ENCODE peak calls at places on chromosomes 12 and 14, in six cellular contexts. M, W, A, G, U and Q are unnamed samples.

GRCh38 chr14:50697659-50698290 is 29.7 kb upstream of the SAV1 start:
- DNase-seq in U (no peak), G (no peak), M (no peak), W (no peak), A (no peak), Q (no peak)

GRCh38 chr14:77822741-77823140 is 22.8 kb downstream of the ADCK1 start:
- DNase-seq in W (no peak), G (no peak), A (no peak), U (no peak), M (no peak), Q (no peak)

GRCh38 chr14:51368721-51369163 is 128.7 kb downstream of the TMX1 start:
- DNase-seq in M (peak), W (no peak), A (no peak), G (no peak), U (no peak), Q (no peak)

GRCh38 chr12:33438890-33439586 is 581 bp downstream of the SYT10 start:
- DNase-seq in G (no peak), A (peak), M (no peak), W (no peak), U (no peak), Q (no peak)

GRCh38 chr14:28098863-28099262 is 667.7 kb upstream of the FOXG1 start:
- DNase-seq in W (no peak), A (no peak), U (no peak), M (no peak), G (no peak), Q (no peak)

GRCh38 chr12:42756841-42757661 is 167.5 kb upstream of the PRICKLE1 start:
- DNase-seq in W (no peak), M (peak), U (no peak), G (peak), A (no peak), Q (peak)

GRCh38 chr14:67237591-67237990 is 3.6 kb upstream of the PALS1 start:
- DNase-seq in M (no peak), W (no peak), U (no peak), G (no peak), A (no peak), Q (no peak)

GRCh38 chr14:44812672-44813071 is 149.1 kb downstream of the KLHL28 start:
- DNase-seq in G (no peak), A (no peak), M (no peak), U (no peak), W (no peak), Q (no peak)

GRCh38 chr14:100629696-100630095 is 42.5 kb upstream of the BEGAIN start:
- DNase-seq in W (no peak), G (no peak), M (no peak), A (no peak), U (no peak), Q (no peak)

GRCh38 chr14:69087061-69087461 is 65.9 kb downstream of the DCAF5 start:
- DNase-seq in M (peak), A (no peak), G (no peak), U (no peak), W (no peak), Q (no peak)

GRCh38 chr14:103074699-103075341 is 9.2 kb upstream of the LBHD2 start:
- DNase-seq in M (no peak), A (peak), G (peak), U (peak), W (no peak), Q (no peak)

GRCh38 chr14:66496188-66496807 is 10.1 kb downstream of the CCDC196 start:
- DNase-seq in A (no peak), G (no peak), U (no peak), W (no peak), M (no peak), Q (no peak)

GRCh38 chr14:24139272-24139934 is 2.0 kb downstream of the EMC9 start:
- DNase-seq in A (peak), G (peak), U (no peak), M (no peak), W (no peak), Q (no peak)

GRCh38 chr12:124861492-124861891 is 2.2 kb downstream of the SCARB1 start:
- DNase-seq in U (no peak), G (no peak), W (peak), A (peak), M (peak), Q (no peak)

GRCh38 chr14:51439896-51440295 is 199.8 kb downstream of the TMX1 start:
- DNase-seq in U (no peak), M (no peak), W (no peak), A (no peak), G (no peak), Q (no peak)

GRCh38 chr14:54778618-54779017 is 124.0 kb downstream of the GCH1 start:
- DNase-seq in U (no peak), M (no peak), A (no peak), W (no peak), G (no peak), Q (no peak)

GRCh38 chr12:25051583-25052190 is 102.8 kb upstream of the BCAT1 start:
- DNase-seq in U (no peak), W (no peak), G (no peak), A (no peak), M (no peak), Q (peak)

GRCh38 chr12:52860102-52860838 is 11.5 kb upstream of the KRT78 start:
- DNase-seq in A (no peak), M (peak), U (no peak), G (peak), W (peak), Q (peak)

GRCh38 chr14:101563654-101564443 is 2.6 kb downstream of the DIO3 start:
- DNase-seq in A (no peak), G (no peak), U (no peak), M (no peak), W (no peak), Q (no peak)

GRCh38 chr14:32608880-32609279 is 279.8 kb downstream of the AKAP6 start:
- DNase-seq in W (no peak), A (no peak), M (peak), G (no peak), U (no peak), Q (no peak)

GRCh38 chr12:12890815-12891645 is at the start of gene GPRC5A:
- DNase-seq in G (peak), A (peak), U (peak), W (peak), M (peak), Q (peak)

GRCh38 chr12:25276199-25276937 is 25.6 kb upstream of the KRAS start:
- DNase-seq in A (no peak), G (peak), U (no peak), W (no peak), M (peak), Q (peak)

GRCh38 chr12:34289431-34290190 is 267.3 kb downstream of the ALG10 start:
- DNase-seq in M (no peak), G (no peak), U (peak), A (peak), W (no peak), Q (no peak)

GRCh38 chr14:103808403-103809001 is 38.9 kb downstream of the PPP1R13B start:
- DNase-seq in A (peak), M (peak), U (peak), G (peak), W (peak), Q (peak)

GRCh38 chr14:46378248-46378647 is 273.3 kb downstream of the RPL10L start:
- DNase-seq in U (no peak), W (no peak), M (no peak), G (no peak), A (no peak), Q (no peak)

GRCh38 chr12:78698747-78699146 is 165.8 kb upstream of the SYT1 start:
- DNase-seq in W (no peak), A (no peak), U (no peak), M (peak), G (peak), Q (no peak)

GRCh38 chr12:685388-685787 is 22.1 kb upstream of the NINJ2 start:
- DNase-seq in A (no peak), M (peak), U (no peak), G (no peak), W (no peak), Q (peak)

GRCh38 chr14:103528158-103528511 is 861 bp upstream of the TRMT61A start:
- DNase-seq in W (no peak), A (no peak), U (no peak), G (no peak), M (no peak), Q (no peak)

GRCh38 chr14:61147898-61148549 is 133.1 kb downstream of the TMEM30B start:
- DNase-seq in G (no peak), M (peak), U (no peak), A (no peak), W (no peak), Q (no peak)

GRCh38 chr12:131507881-131508280 is 203.0 kb upstream of the SFSWAP start:
- DNase-seq in W (no peak), A (no peak), U (no peak), G (no peak), M (no peak), Q (no peak)

GRCh38 chr12:45050331-45050750 is 558 bp downstream of the DBX2 start:
- DNase-seq in A (peak), W (no peak), U (no peak), G (no peak), M (no peak), Q (no peak)

GRCh38 chr12:45051490-45052105 is 699 bp upstream of the DBX2 start:
- DNase-seq in W (no peak), M (peak), G (no peak), A (no peak), U (no peak), Q (no peak)

GRCh38 chr12:45050751-45051489 is at the start of gene DBX2:
- DNase-seq in G (no peak), U (no peak), M (no peak), A (peak), W (no peak), Q (no peak)

GRCh38 chr12:45049912-45050318 is 984 bp downstream of the DBX2 start:
- DNase-seq in A (peak), U (no peak), W (no peak), M (no peak), G (no peak), Q (no peak)
- H3K4me3 ChIP-seq in A (no peak), U (no peak), W (peak), M (no peak), G (no peak), Q (no peak)

GRCh38 chr12:89959188-89959587 is 250.6 kb upstream of the ATP2B1 start:
- DNase-seq in G (no peak), A (no peak), W (no peak), U (no peak), M (no peak), Q (no peak)
- H3K4me3 ChIP-seq in G (no peak), A (no peak), W (no peak), U (no peak), M (no peak), Q (no peak)

GRCh38 chr12:114407566-114408411 is 1.8 kb upstream of the TBX5 start:
- DNase-seq in W (no peak), M (peak), U (no peak), G (no peak), A (no peak), Q (no peak)
- H3K4me3 ChIP-seq in W (peak), M (peak), U (peak), G (no peak), A (no peak), Q (no peak)

DNA sequence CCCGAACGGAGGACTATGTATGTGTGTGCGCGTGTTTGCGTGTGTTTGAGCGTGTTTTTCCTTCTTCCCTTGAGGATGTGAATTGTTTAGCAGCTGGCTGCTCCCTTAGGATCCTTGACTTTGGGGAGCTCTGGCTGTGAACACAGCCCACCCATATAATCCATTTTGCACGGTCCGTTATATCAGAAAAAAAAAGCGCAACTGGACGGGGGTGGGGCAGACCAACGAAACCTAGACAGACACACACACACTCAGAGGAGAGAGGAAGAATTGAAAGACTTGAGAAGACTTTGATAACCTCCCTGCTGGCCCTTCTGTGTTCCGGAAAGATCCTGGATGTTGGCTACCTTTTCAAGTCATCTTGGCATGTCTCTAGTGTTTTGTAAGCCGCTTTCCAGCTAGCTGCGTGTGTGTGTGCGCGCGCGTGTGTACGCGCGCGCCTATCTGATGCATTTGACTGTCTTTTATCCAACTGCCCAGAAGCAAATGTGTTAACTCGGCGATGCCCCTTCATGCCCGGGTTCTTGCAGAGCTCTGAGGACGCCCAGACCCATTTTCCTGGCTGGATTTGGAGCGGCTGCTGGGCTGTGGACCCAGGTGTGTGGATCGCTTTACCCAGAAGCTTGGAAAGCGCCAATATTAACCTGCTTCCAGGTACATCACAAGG is 576 bp downstream of the LRFN5 start:
- DNase-seq in M (no peak), G (no peak), A (peak), U (no peak), W (no peak), Q (no peak)
- H3K4me3 ChIP-seq in M (peak), G (peak), A (peak), U (peak), W (peak), Q (no peak)

DNA sequence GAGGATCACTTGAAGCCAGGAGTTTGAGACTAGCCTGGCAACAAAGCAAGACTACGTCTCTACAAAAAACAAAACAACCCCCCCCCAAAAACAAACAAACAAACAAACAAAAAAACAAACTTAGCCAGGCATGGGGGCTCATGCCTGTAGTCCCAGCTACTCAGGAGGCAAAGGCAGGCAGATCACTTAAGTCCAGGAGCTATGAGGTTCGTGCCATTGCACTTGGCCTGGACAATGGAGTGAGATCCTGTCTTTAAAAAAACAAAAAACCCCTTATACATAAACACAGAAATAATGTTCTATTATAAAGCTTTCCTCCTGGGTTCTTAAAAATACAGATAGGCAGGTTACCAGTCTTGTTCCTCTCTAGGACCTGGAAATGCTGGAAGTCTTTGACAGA is 1.6 kb downstream of the GTSF1 start:
- DNase-seq in G (no peak), M (no peak), U (no peak), W (no peak), A (no peak), Q (no peak)
- H3K4me3 ChIP-seq in G (no peak), M (no peak), U (no peak), W (no peak), A (no peak), Q (peak)

DNA sequence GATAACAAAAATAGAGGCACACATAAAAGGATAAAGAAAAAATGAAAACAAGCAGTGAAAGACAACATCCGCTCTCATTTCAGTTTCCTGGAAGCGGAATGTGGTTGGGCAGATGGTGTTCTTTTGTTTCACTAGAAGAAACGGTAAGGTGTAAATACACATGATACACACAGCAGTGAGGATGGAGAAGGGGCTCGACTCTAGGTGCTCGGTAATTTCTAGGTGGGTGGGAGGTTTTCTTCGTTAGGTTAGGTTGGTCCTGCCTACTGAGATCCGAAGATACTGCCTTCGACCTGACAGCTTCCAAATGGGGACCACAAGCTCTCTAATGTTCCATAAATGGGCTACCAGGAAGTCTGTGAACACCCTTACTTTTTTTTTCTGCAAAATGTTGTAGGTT is 1082.5 kb downstream of the BCL11B start:
- DNase-seq in A (no peak), W (no peak), G (no peak), M (no peak), U (no peak), Q (no peak)
- H3K4me3 ChIP-seq in A (no peak), W (no peak), G (no peak), M (no peak), U (no peak), Q (no peak)

GRCh38 chr12:19856389-19856788 is 417.1 kb downstream of the AEBP2 start:
- DNase-seq in A (no peak), W (no peak), U (no peak), M (peak), G (no peak), Q (no peak)
- H3K4me3 ChIP-seq in A (no peak), W (peak), U (no peak), M (no peak), G (no peak), Q (no peak)

GRCh38 chr12:76236640-76237039 is 111.6 kb downstream of the BBS10 start:
- DNase-seq in W (no peak), U (no peak), G (peak), A (no peak), M (peak), Q (no peak)
- H3K4me3 ChIP-seq in W (no peak), U (no peak), G (no peak), A (no peak), M (no peak), Q (no peak)

GRCh38 chr14:21054768-21055145 is 2.9 kb upstream of the RNASE8 start:
- DNase-seq in M (no peak), W (no peak), G (no peak), U (no peak), A (no peak), Q (no peak)
- H3K4me3 ChIP-seq in M (no peak), W (no peak), G (no peak), U (no peak), A (no peak), Q (no peak)